ENCODE peak calls at places on chromosome 18, in five cellular contexts. T, E, Q, O and K are unnamed samples.

GRCh38 chr18:79440728-79441127 is 45.0 kb downstream of the NFATC1 start:
- DNase-seq in T (no peak), E (no peak), Q (no peak), O (no peak), K (no peak)

GRCh38 chr18:58603365-58604067 is 25.4 kb downstream of the ALPK2 start:
- DNase-seq in T (no peak), E (no peak), Q (no peak), O (no peak), K (no peak)

GRCh38 chr18:75090336-75090735 is 118.6 kb downstream of the PTGR3 start:
- DNase-seq in T (no peak), E (peak; percentile 24), Q (no peak), O (no peak), K (no peak)

GRCh38 chr18:8721716-8722115 is 16.4 kb downstream of the MTCL1 start:
- DNase-seq in T (no peak), E (peak; percentile 42), Q (peak; percentile 58), O (peak; percentile 69), K (no peak)

GRCh38 chr18:6368017-6368416 is 46.7 kb downstream of the L3MBTL4 start:
- DNase-seq in T (no peak), E (no peak), Q (peak; percentile 37), O (no peak), K (no peak)

GRCh38 chr18:74346206-74346605 is 30.6 kb downstream of the C18orf63 start:
- DNase-seq in T (no peak), E (no peak), Q (no peak), O (no peak), K (no peak)

GRCh38 chr18:22250591-22250996 is 81.2 kb downstream of the GATA6 start:
- DNase-seq in T (peak; percentile 10), E (no peak), Q (peak; percentile 92), O (peak; percentile 42), K (no peak)

GRCh38 chr18:80159713-80160636 is 50.9 kb downstream of the ADNP2 start:
- DNase-seq in T (no peak), E (peak; percentile 81), Q (no peak), O (peak; percentile 20), K (no peak)

GRCh38 chr18:9047715-9048114 is 54.8 kb upstream of the NDUFV2 start:
- DNase-seq in T (no peak), E (no peak), Q (no peak), O (no peak), K (no peak)

GRCh38 chr18:22493255-22493654 is 75.5 kb upstream of the CTAGE1 start:
- DNase-seq in T (no peak), E (no peak), Q (no peak), O (no peak), K (no peak)

GRCh38 chr18:45920367-45920766 is 46.8 kb downstream of the EPG5 start:
- DNase-seq in T (no peak), E (no peak), Q (peak; percentile 60), O (peak; percentile 93), K (no peak)

GRCh38 chr18:58321986-58322385 is 278.0 kb downstream of the NEDD4L start:
- DNase-seq in T (peak; percentile 45), E (peak; percentile 71), Q (peak; percentile 95), O (peak; percentile 94), K (peak; percentile 11)

GRCh38 chr18:35695803-35696202 is 114.3 kb downstream of the GALNT1 start:
- DNase-seq in T (no peak), E (no peak), Q (no peak), O (no peak), K (no peak)

GRCh38 chr18:11512096-11513030 is 97.0 kb upstream of the SLC35G4 start:
- DNase-seq in T (peak; percentile 9), E (peak; percentile 29), Q (peak; percentile 23), O (peak; percentile 41), K (peak; percentile 54)

GRCh38 chr18:7728297-7728696 is 161.2 kb downstream of the PTPRM start:
- DNase-seq in T (no peak), E (peak; percentile 49), Q (no peak), O (no peak), K (no peak)

GRCh38 chr18:39871976-39872375 is 2083.1 kb upstream of the PIK3C3 start:
- DNase-seq in T (no peak), E (no peak), Q (no peak), O (no peak), K (no peak)

GRCh38 chr18:29651121-29651675 is 1391.3 kb downstream of the DSC3 start:
- DNase-seq in T (no peak), E (no peak), Q (peak; percentile 21), O (peak; percentile 71), K (no peak)

GRCh38 chr18:72541871-72542690 is 2.1 kb downstream of the CBLN2 start:
- DNase-seq in T (peak; percentile 65), E (peak; percentile 47), Q (no peak), O (no peak), K (no peak)

GRCh38 chr18:23135679-23136325 is 517 bp downstream of the CABLES1 start:
- DNase-seq in T (peak; percentile 82), E (peak; percentile 45), Q (peak; percentile 43), O (peak; percentile 75), K (peak; percentile 58)

GRCh38 chr18:8801263-8801901 is 96.0 kb downstream of the MTCL1 start:
- DNase-seq in T (no peak), E (no peak), Q (peak; percentile 89), O (peak; percentile 87), K (no peak)

GRCh38 chr18:79569720-79570119 is 109.9 kb upstream of the CTDP1 start:
- DNase-seq in T (no peak), E (no peak), Q (no peak), O (no peak), K (no peak)

GRCh38 chr18:77442393-77442792 is 192.7 kb downstream of the GALR1 start:
- DNase-seq in T (no peak), E (no peak), Q (no peak), O (no peak), K (no peak)

GRCh38 chr18:36352384-36352783 is 54.9 kb downstream of the FHOD3 start:
- DNase-seq in T (no peak), E (no peak), Q (peak; percentile 72), O (peak; percentile 99), K (no peak)

GRCh38 chr18:28175930-28176673 is 828 bp downstream of the CDH2 start:
- DNase-seq in T (peak; percentile 61), E (peak; percentile 62), Q (peak; percentile 43), O (peak; percentile 66), K (no peak)

GRCh38 chr18:25434771-25435461 is 83.0 kb upstream of the ZNF521 start:
- DNase-seq in T (no peak), E (no peak), Q (no peak), O (no peak), K (no peak)

GRCh38 chr18:28080876-28081300 is 96.0 kb downstream of the CDH2 start:
- DNase-seq in T (no peak), E (no peak), Q (no peak), O (peak; percentile 27), K (peak; percentile 74)

GRCh38 chr18:23935804-23936203 is 78.8 kb upstream of the TTC39C start:
- DNase-seq in T (no peak), E (no peak), Q (no peak), O (no peak), K (peak; percentile 35)

GRCh38 chr18:59715966-59716369 is 18.7 kb upstream of the CCBE1 start:
- DNase-seq in T (no peak), E (no peak), Q (peak; percentile 95), O (peak; percentile 96), K (no peak)
- TF ChIP-seq EZH2phosphoT487 in T (no peak), E (no peak), Q (no peak), O (no peak), K (no peak)

DNA sequence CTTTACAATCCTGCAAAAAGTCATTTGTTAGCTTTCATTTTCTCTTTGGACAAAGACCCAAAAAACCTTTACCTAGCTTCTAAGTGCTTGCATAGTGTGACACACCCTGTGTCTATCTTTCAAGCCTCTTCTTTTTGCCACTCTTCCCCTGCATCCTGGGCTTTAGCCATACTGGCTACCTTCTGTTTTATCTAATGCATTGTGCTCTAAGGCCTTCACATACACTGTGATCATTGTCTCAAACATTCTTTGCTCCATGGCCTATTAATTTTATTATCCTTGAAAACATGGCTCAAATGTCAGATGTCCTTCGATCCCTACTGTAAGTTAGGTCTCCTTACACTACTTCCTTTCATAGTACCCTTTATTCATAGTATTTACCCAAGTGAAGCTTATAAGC is 84.4 kb downstream of the PIK3C3 start:
- DNase-seq in T (no peak), E (no peak), Q (no peak), O (no peak), K (no peak)
- H2AFZ ChIP-seq in T (no peak overlapping the region), E (no peak overlapping the region), Q (no peak overlapping the region), O (no peak overlapping the region), K (no peak overlapping the region)

DNA sequence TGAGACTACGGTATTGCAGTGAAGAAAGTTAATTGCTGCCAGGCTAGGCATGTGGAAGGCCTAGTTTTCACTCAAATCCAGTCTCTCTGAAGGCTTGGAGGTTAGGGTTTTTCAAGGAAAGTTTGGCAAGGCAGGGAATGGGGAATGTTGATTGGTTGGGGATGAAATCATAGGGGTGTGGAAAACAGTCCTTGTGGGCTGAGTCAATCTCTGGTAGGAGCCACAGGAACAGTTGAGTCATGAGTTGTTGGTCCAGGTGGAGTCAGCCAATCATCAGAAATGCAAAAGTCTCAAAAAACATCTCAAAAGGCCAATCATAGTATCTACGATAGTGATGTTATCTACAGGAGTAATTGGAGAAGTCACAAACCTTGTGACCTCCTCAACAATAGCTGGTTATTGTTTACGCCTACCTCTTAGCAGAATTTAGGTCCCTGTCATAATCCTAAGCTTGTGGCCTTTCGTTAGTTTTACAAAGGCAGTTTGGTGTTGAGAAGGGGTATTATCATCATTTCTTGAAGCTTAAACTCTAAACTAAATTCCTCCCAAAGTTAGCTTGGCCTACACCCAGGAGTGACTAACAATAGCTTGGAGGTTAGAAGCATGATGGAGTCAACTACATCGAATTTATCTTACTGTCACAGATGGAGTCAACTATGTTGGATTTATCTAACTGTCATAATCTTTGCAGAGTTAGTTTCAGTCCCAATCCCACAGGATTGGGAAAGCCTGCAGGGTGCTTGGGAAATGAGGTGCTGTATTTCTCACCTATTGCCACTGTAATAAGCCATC is 33.7 kb upstream of the APCDD1 start:
- DNase-seq in T (no peak), E (no peak), Q (no peak), O (peak; percentile 77), K (no peak)
- TF ChIP-seq EZH2phosphoT487 in T (no peak), E (no peak), Q (no peak), O (no peak), K (no peak)

GRCh38 chr18:54613174-54613573 is 22.1 kb downstream of the DYNAP start:
- DNase-seq in T (no peak), E (no peak), Q (no peak), O (no peak), K (no peak)

GRCh38 chr18:54612237-54612636 is 21.2 kb downstream of the DYNAP start:
- DNase-seq in T (no peak), E (no peak), Q (peak; percentile 92), O (no peak), K (no peak)

GRCh38 chr18:54622084-54622483 is 31.0 kb downstream of the DYNAP start:
- DNase-seq in T (no peak), E (no peak), Q (no peak), O (no peak), K (no peak)

GRCh38 chr18:54611819-54612218 is 20.8 kb downstream of the DYNAP start:
- DNase-seq in T (no peak), E (no peak), Q (no peak), O (no peak), K (no peak)

DNA sequence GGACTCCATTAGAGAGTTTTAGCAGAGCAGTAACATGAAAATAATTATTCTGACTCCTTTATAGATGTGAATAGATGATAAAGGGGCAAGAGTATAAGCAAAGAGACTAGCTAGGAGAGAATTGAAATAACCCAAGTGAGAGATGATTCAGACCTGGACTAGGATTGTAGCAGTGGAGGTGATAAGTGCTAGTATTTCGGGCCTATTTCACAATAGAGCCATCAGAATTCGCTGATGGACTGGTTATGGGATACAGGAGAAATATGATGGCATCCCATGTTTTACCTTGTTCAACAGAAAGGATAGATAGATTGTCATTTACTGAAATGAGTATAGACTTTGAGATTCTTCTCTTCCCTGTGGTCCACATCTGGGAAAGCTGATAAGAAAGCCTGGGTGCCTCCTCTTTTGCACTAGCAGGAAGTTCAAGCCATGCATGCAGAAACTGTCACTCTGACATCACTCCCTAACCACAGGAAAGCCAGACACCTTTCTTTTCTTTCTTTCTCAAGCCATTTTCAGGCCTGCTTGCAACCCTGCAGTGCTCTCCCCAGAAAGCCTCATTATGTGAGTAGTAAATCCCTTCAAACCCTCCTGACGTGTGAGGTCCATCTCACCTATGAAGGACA is 25.3 kb downstream of the DYNAP start:
- DNase-seq in T (no peak), E (no peak), Q (peak; percentile 10), O (no peak), K (no peak)
- H2AFZ ChIP-seq in T (no peak overlapping the region), E (no peak overlapping the region), Q (no peak overlapping the region), O (no peak overlapping the region), K (peak overlapping the region; percentile 19)